ENCODE peak calls at places on chromosome 13, in five cellular contexts. I is PC-9, H is breast epithelium, Y is thoracic aorta, Q is heart left ventricle. D is an unnamed sample.
A peak's percentile ranks its signal among the peaks of the same experiment; 100 is the strongest.

GRCh38 chr13:41054919-41055619 is 6.2 kb upstream of the WBP4 start:
- DNase-seq in I (no peak), H (no peak), Y (no peak), Q (no peak), D (no peak)

GRCh38 chr13:109007946-109008345 is 378.5 kb downstream of the MYO16 start:
- DNase-seq in I (no peak), H (no peak), Y (no peak), Q (no peak), D (no peak)

GRCh38 chr13:53200498-53201453 is 172.2 kb downstream of the OLFM4 start:
- DNase-seq in I (no peak), H (peak; percentile 60), Y (no peak), Q (peak; percentile 53), D (peak; percentile 20)

GRCh38 chr13:36067619-36068456 is 63.3 kb downstream of the DCLK1 start:
- DNase-seq in I (no peak), H (no peak), Y (no peak), Q (no peak), D (no peak)

GRCh38 chr13:49927755-49928154 is 8.4 kb downstream of the SPRYD7 start:
- DNase-seq in I (no peak), H (no peak), Y (no peak), Q (no peak), D (no peak)

GRCh38 chr13:35140321-35140720 is 198.3 kb downstream of the NBEA start:
- DNase-seq in I (no peak), H (no peak), Y (no peak), Q (no peak), D (no peak)

GRCh38 chr13:94239135-94239534 is 240.3 kb downstream of the DCT start:
- DNase-seq in I (no peak), H (no peak), Y (no peak), Q (no peak), D (no peak)

GRCh38 chr13:48773531-48774275 is 120.0 kb downstream of the CYSLTR2 start:
- DNase-seq in I (no peak), H (no peak), Y (no peak), Q (no peak), D (no peak)

GRCh38 chr13:110963554-110963970 is 48.7 kb upstream of the ANKRD10 start:
- DNase-seq in I (no peak), H (no peak), Y (no peak), Q (no peak), D (no peak)

GRCh38 chr13:112053744-112054615 is 13.0 kb upstream of the SOX1 start:
- DNase-seq in I (no peak), H (no peak), Y (no peak), Q (no peak), D (no peak)

GRCh38 chr13:40486518-40487163 is 179.8 kb downstream of the FOXO1 start:
- DNase-seq in I (no peak), H (no peak), Y (no peak), Q (no peak), D (no peak)

GRCh38 chr13:77507931-77508776 is 27.4 kb upstream of the SCEL start:
- DNase-seq in I (peak; percentile 70), H (no peak), Y (no peak), Q (no peak), D (no peak)

GRCh38 chr13:48564046-48564445 is 31.2 kb upstream of the RCBTB2 start:
- DNase-seq in I (no peak), H (no peak), Y (no peak), Q (no peak), D (no peak)

GRCh38 chr13:29106651-29107050 is 286.5 kb downstream of the MTUS2 start:
- DNase-seq in I (no peak), H (no peak), Y (no peak), Q (no peak), D (no peak)

GRCh38 chr13:76635232-76636021 is 250.8 kb downstream of the KCTD12 start:
- DNase-seq in I (no peak), H (no peak), Y (no peak), Q (no peak), D (no peak)

GRCh38 chr13:22055259-22055658 is 384.4 kb downstream of the FGF9 start:
- DNase-seq in I (no peak), H (no peak), Y (no peak), Q (no peak), D (no peak)

GRCh38 chr13:97496511-97496910 is 62.5 kb downstream of the RAP2A start:
- DNase-seq in I (no peak), H (no peak), Y (no peak), Q (no peak), D (no peak)

GRCh38 chr13:74747186-74747955 is 613.2 kb upstream of the KLF12 start:
- DNase-seq in I (no peak), H (no peak), Y (no peak), Q (no peak), D (no peak)

GRCh38 chr13:112756967-112757758 is 67.3 kb downstream of the ATP11A start:
- DNase-seq in I (no peak), H (no peak), Y (no peak), Q (no peak), D (peak; percentile 90)

GRCh38 chr13:112619730-112620639 is 32.0 kb upstream of the TUBGCP3 start:
- DNase-seq in I (peak; percentile 17), H (no peak), Y (no peak), Q (peak; percentile 39), D (no peak)

GRCh38 chr13:97223711-97224461 is 1.8 kb downstream of the MBNL2 start:
- DNase-seq in I (peak; percentile 50), H (no peak), Y (no peak), Q (peak; percentile 42), D (no peak)

GRCh38 chr13:99196466-99197256 is 4.0 kb upstream of the UBAC2 start:
- DNase-seq in I (peak; percentile 47), H (no peak), Y (no peak), Q (no peak), D (no peak)

GRCh38 chr13:113848431-113849260 is 15.2 kb downstream of the GAS6 start:
- DNase-seq in I (peak; percentile 59), H (no peak), Y (no peak), Q (no peak), D (peak; percentile 3)

GRCh38 chr13:99752373-99752772 is 219.2 kb downstream of the ZIC5 start:
- DNase-seq in I (no peak), H (no peak), Y (no peak), Q (no peak), D (no peak)

GRCh38 chr13:101211261-101211660 is 205.0 kb downstream of the NALCN start:
- DNase-seq in I (no peak), H (no peak), Y (no peak), Q (no peak), D (no peak)

GRCh38 chr13:37647038-37647650 is 48.6 kb upstream of the POSTN start:
- DNase-seq in I (no peak), H (no peak), Y (no peak), Q (no peak), D (no peak)

GRCh38 chr13:114121496-114122466 is 10.6 kb downstream of the RASA3 start:
- DNase-seq in I (no peak), H (no peak), Y (no peak), Q (no peak), D (no peak)

GRCh38 chr13:41196620-41197019 is 2.3 kb upstream of the KBTBD7 start:
- DNase-seq in I (no peak), H (no peak), Y (no peak), Q (no peak), D (no peak)

GRCh38 chr13:81487151-81487550 is 1146.2 kb upstream of the SPRY2 start:
- DNase-seq in I (no peak), H (no peak), Y (no peak), Q (no peak), D (no peak)

GRCh38 chr13:102710261-102710679 is 15.4 kb upstream of the METTL21C start:
- DNase-seq in I (no peak), H (no peak), Y (no peak), Q (no peak), D (no peak)

GRCh38 chr13:100875392-100876043 is 200.9 kb upstream of the TMTC4 start:
- DNase-seq in I (no peak), H (no peak), Y (no peak), Q (no peak), D (no peak)

GRCh38 chr13:39512687-39513086 is 90.3 kb downstream of the LHFPL6 start:
- DNase-seq in I (no peak), H (no peak), Y (no peak), Q (no peak), D (no peak)

GRCh38 chr13:99322297-99323103 is 15.3 kb upstream of the GPR183 start:
- DNase-seq in I (no peak), H (no peak), Y (no peak), Q (no peak), D (no peak)

GRCh38 chr13:68304287-68304893 is 1074.3 kb upstream of the PCDH9 start:
- DNase-seq in I (no peak), H (no peak), Y (no peak), Q (no peak), D (no peak)

GRCh38 chr13:80341771-80342271 is 895 bp upstream of the SPRY2 start:
- DNase-seq in I (peak; percentile 26), H (no peak), Y (no peak), Q (peak; percentile 76), D (no peak)

GRCh38 chr13:27535546-27535945 is 84.8 kb downstream of the LNX2 start:
- DNase-seq in I (no peak), H (no peak), Y (no peak), Q (no peak), D (no peak)
- H3K4me3 ChIP-seq in I (no peak overlapping the region), H (no peak overlapping the region), Y (no peak overlapping the region), Q (no peak overlapping the region), D (no peak overlapping the region)

DNA sequence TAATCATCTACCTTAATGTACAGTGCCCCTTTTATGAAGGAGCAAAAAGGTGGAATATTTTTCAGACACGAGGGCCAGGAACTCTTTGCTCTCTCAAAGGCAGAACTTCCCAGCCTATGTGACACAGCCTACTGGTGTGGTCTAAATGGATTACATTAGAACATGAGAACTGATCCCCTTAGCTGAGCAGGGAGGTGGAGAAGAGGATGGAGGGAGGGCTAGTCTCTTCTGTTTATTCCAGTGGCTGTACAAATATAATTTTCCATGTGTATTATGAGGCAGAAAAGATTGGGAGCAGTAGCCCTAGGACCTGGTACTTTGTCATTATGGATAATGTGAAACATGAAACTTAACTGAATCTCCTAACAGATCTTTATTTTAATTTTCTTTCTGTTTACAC is 82.1 kb downstream of the WDFY2 start:
- DNase-seq in I (no peak), H (no peak), Y (no peak), Q (no peak), D (no peak)
- H3K27ac ChIP-seq in I (no peak overlapping the region), H (peak overlapping the region; percentile 23), Y (no peak overlapping the region), Q (no peak overlapping the region), D (no peak overlapping the region)

DNA sequence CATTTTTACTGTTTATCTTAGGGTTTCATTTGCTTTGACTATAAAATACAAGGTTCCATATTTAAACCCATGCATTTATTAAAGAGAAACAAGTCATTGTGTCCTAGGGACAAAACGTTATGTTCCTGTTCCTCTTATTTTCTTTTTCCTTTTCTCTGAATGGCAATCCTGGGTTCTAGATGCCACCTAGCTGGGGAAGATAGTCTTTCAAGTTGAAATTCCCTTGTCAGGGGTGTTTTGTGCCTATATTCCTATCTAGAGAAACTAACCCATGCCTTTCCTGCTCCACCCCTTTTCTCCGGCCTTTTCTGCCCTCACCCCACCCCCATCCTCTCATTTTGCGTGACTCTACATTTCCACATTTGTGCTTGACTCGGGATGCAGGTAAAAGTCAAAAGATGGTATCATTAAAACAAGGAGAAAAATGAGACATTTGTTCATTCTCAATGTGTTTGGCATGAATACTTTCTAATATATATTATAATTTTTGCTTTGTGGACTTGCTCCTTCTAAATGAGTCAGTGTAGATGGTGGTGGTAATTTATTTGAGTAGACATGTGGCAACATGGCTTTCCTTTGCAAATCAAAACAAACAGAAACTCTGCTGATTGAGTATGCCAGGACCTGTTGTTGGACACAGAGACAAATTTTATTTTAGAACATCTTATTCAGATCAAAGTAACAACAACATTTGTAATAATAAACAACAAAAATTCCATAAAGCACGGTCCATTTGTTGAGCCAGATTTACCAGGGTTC is 26.8 kb upstream of the STARD13 start:
- DNase-seq in I (no peak), H (no peak), Y (no peak), Q (no peak), D (no peak)
- TF ChIP-seq CTCF in I (no peak), H (no peak), Y (no peak), Q (peak; percentile 50), D (peak; percentile 26)

GRCh38 chr13:66657165-66657895 is 572.8 kb downstream of the PCDH9 start:
- DNase-seq in I (peak; percentile 91), H (peak; percentile 90), Y (no peak), Q (peak; percentile 58), D (peak; percentile 36)
- H3K4me3 ChIP-seq in I (no peak overlapping the region), H (no peak overlapping the region), Y (no peak overlapping the region), Q (no peak overlapping the region), D (no peak overlapping the region)

D was measured in dorsolateral prefrontal cortex.